ENCODE peak calls at places on chromosomes 7 and 10, in six cellular contexts. N is AG04450, U is epithelial cell of esophagus, E is NCI-H2081 treated with DMSO at 0.1 percent for 48 hours, X is fibroblast of lung, B is SW 1271. V is an unnamed sample.

GRCh38 chr7:147971606-147972005 is 619.0 kb upstream of the C7orf33 start:
- DNase-seq in N (no peak), U (no peak), E (no peak), X (no peak), B (no peak), V (no peak)

GRCh38 chr7:141073173-141073640 is 657 bp upstream of the TMEM178B start:
- DNase-seq in N (no peak), U (peak; percentile 50), E (no peak), X (peak; percentile 29), B (no peak), V (peak; percentile 69)

GRCh38 chr10:76001019-76001418 is 569.6 kb downstream of the LRMDA start:
- DNase-seq in N (no peak), U (no peak), E (no peak), X (no peak), B (no peak), V (no peak)

GRCh38 chr7:78203042-78203720 is 404.6 kb downstream of the PHTF2 start:
- DNase-seq in N (no peak), U (no peak), E (no peak), X (no peak), B (no peak), V (no peak)

GRCh38 chr10:12568391-12568790 is 219.0 kb downstream of the CAMK1D start:
- DNase-seq in N (no peak), U (no peak), E (no peak), X (no peak), B (no peak), V (no peak)

GRCh38 chr10:120948889-120949382 is 97.8 kb downstream of the WDR11 start:
- DNase-seq in N (peak; percentile 15), U (peak; percentile 64), E (no peak), X (peak; percentile 63), B (no peak), V (peak; percentile 83)

GRCh38 chr10:26931223-26931622 is 70.5 kb upstream of the ABI1 start:
- DNase-seq in N (no peak), U (no peak), E (no peak), X (no peak), B (no peak), V (peak; percentile 39)

GRCh38 chr7:75776295-75776971 is 4.4 kb upstream of the CCL26 start:
- DNase-seq in N (peak; percentile 57), U (peak; percentile 58), E (no peak), X (peak; percentile 89), B (no peak), V (no peak)

GRCh38 chr10:70145166-70145665 is 1.3 kb downstream of the TYSND1 start:
- DNase-seq in N (no peak), U (peak; percentile 13), E (no peak), X (no peak), B (no peak), V (no peak)

GRCh38 chr10:111126981-111127848 is 50.4 kb downstream of the ADRA2A start:
- DNase-seq in N (no peak), U (no peak), E (no peak), X (no peak), B (no peak), V (no peak)

GRCh38 chr10:103881420-103882284 is 26.3 kb upstream of the SH3PXD2A start:
- DNase-seq in N (no peak), U (peak; percentile 99), E (peak; percentile 39), X (no peak), B (no peak), V (peak; percentile 66)

GRCh38 chr7:106770191-106770590 is 94.9 kb upstream of the PIK3CG start:
- DNase-seq in N (peak; percentile 81), U (peak; percentile 79), E (no peak), X (peak; percentile 76), B (peak; percentile 67), V (no peak)

GRCh38 chr7:143074141-143074540 is 22.0 kb downstream of the OR6V1 start:
- DNase-seq in N (no peak), U (no peak), E (no peak), X (no peak), B (no peak), V (no peak)

GRCh38 chr7:107039199-107039900 is 5.2 kb upstream of the PRKAR2B start:
- DNase-seq in N (no peak), U (no peak), E (no peak), X (no peak), B (no peak), V (no peak)

GRCh38 chr7:50725774-50726173 is 56.9 kb downstream of the GRB10 start:
- DNase-seq in N (no peak), U (no peak), E (no peak), X (no peak), B (no peak), V (no peak)

GRCh38 chr7:65980478-65981250 is 1.3 kb downstream of the GUSB start:
- DNase-seq in N (no peak), U (no peak), E (no peak), X (peak; percentile 8), B (no peak), V (peak; percentile 63)

GRCh38 chr10:102247724-102248123 is 2.4 kb downstream of the GBF1 start:
- DNase-seq in N (no peak), U (no peak), E (no peak), X (no peak), B (no peak), V (no peak)

GRCh38 chr7:11448319-11448718 is 383.7 kb downstream of the THSD7A start:
- DNase-seq in N (no peak), U (no peak), E (no peak), X (no peak), B (no peak), V (no peak)

GRCh38 chr7:150641854-150642253 is 9.7 kb upstream of the GIMAP6 start:
- DNase-seq in N (no peak), U (no peak), E (no peak), X (no peak), B (no peak), V (no peak)

GRCh38 chr7:157925383-157925875 is 588.6 kb downstream of the DNAJB6 start:
- DNase-seq in N (no peak), U (no peak), E (no peak), X (no peak), B (no peak), V (no peak)

GRCh38 chr7:29567174-29567573 is 3.5 kb downstream of the PRR15 start:
- DNase-seq in N (no peak), U (no peak), E (no peak), X (no peak), B (no peak), V (no peak)

GRCh38 chr7:139896831-139897230 is 67.8 kb downstream of the TBXAS1 start:
- DNase-seq in N (no peak), U (no peak), E (no peak), X (no peak), B (no peak), V (peak; percentile 48)

GRCh38 chr7:135204271-135204872 is 7.0 kb downstream of the WDR91 start:
- DNase-seq in N (peak; percentile 44), U (no peak), E (no peak), X (peak; percentile 98), B (no peak), V (no peak)

GRCh38 chr7:151051108-151051507 is 2.8 kb downstream of the ASIC3 start:
- DNase-seq in N (no peak), U (peak; percentile 84), E (no peak), X (peak; percentile 74), B (no peak), V (peak; percentile 78)

GRCh38 chr7:94588090-94588489 is 67.8 kb downstream of the SGCE start:
- DNase-seq in N (no peak), U (no peak), E (no peak), X (no peak), B (no peak), V (no peak)

GRCh38 chr7:149495785-149496641 is 1.6 kb downstream of the ZNF746 start:
- DNase-seq in N (peak; percentile 77), U (peak; percentile 64), E (no peak), X (peak; percentile 84), B (no peak), V (peak; percentile 83)

GRCh38 chr7:151086802-151087246 is 549 bp downstream of the AGAP3 start:
- DNase-seq in N (no peak), U (peak; percentile 52), E (no peak), X (peak; percentile 37), B (no peak), V (no peak)

GRCh38 chr10:84267503-84268126 is 22.8 kb downstream of the RGR start:
- DNase-seq in N (no peak), U (peak; percentile 81), E (no peak), X (peak; percentile 51), B (no peak), V (peak; percentile 54)

GRCh38 chr10:86665218-86665607 is 3.1 kb upstream of the LDB3 start:
- DNase-seq in N (no peak), U (no peak), E (no peak), X (no peak), B (no peak), V (no peak)

GRCh38 chr7:135179321-135179925 is 8.9 kb upstream of the CYREN start:
- DNase-seq in N (no peak), U (no peak), E (no peak), X (no peak), B (no peak), V (no peak)

GRCh38 chr7:27424231-27424630 is 181.6 kb downstream of the EVX1 start:
- DNase-seq in N (no peak), U (peak; percentile 79), E (no peak), X (no peak), B (no peak), V (no peak)

GRCh38 chr10:130044067-130045061 is 66.3 kb downstream of the C10orf143 start:
- DNase-seq in N (no peak), U (no peak), E (no peak), X (no peak), B (no peak), V (no peak)

GRCh38 chr7:28395806-28396205 is 16.5 kb upstream of the CREB5 start:
- DNase-seq in N (no peak), U (no peak), E (no peak), X (peak; percentile 47), B (no peak), V (no peak)

GRCh38 chr7:22696672-22697071 is 30.3 kb upstream of the IL6 start:
- DNase-seq in N (no peak), U (peak; percentile 77), E (no peak), X (peak; percentile 14), B (no peak), V (no peak)

GRCh38 chr7:136369225-136369624 is 392.1 kb upstream of the MTPN start:
- DNase-seq in N (no peak), U (no peak), E (no peak), X (no peak), B (no peak), V (no peak)

GRCh38 chr10:114776908-114777307 is 44.7 kb upstream of the FHIP2A start:
- DNase-seq in N (no peak), U (no peak), E (no peak), X (no peak), B (no peak), V (no peak)

V was measured in left ventricle myocardium superior.